ENCODE peak calls at places on chromosomes 12 and 14, in eight cellular contexts. P, C, S, L, E, A, I and G are unnamed samples.

GRCh38 chr12:89825591-89826449 is 117.2 kb upstream of the ATP2B1 start:
- DNase-seq in A (peak), C (no peak), E (peak), L (no peak), S (peak), P (peak), I (no peak), G (no peak)

GRCh38 chr14:80996049-80996901 is 40.9 kb downstream of the TSHR start:
- DNase-seq in E (peak), L (no peak), S (peak), A (peak), I (peak), C (no peak), P (peak), G (peak)

GRCh38 chr12:28941248-28941647 is 207.8 kb upstream of the FAR2 start:
- DNase-seq in P (peak), E (peak), I (no peak), C (no peak), S (peak), L (no peak), A (peak), G (no peak)

GRCh38 chr14:75446447-75446846 is 18.6 kb downstream of the JDP2 start:
- DNase-seq in P (no peak), I (no peak), C (no peak), E (no peak), S (peak), A (no peak), L (no peak), G (no peak)

GRCh38 chr14:96741151-96741977 is 55.8 kb upstream of the VRK1 start:
- DNase-seq in L (peak), A (peak), I (peak), P (peak), E (peak), S (peak), C (peak), G (peak)

GRCh38 chr14:94401083-94401482 is 12.7 kb upstream of the SERPINA1 start:
- DNase-seq in A (peak), C (no peak), L (no peak), S (no peak), E (no peak), I (no peak), P (peak), G (no peak)

GRCh38 chr12:112350593-112351592 is 31.3 kb downstream of the HECTD4 start:
- DNase-seq in C (no peak), A (peak), L (no peak), P (no peak), I (no peak), E (no peak), S (peak), G (no peak)

GRCh38 chr14:20350860-20351259 is 7.4 kb downstream of the PARP2 start:
- DNase-seq in P (no peak), A (peak), S (peak), L (no peak), E (no peak), C (no peak), I (no peak), G (no peak)

GRCh38 chr12:122079038-122079531 is 529 bp downstream of the MLXIP start:
- DNase-seq in P (no peak), L (no peak), E (peak), A (no peak), S (no peak), I (no peak), C (peak), G (peak)

GRCh38 chr14:92430686-92431085 is 82.9 kb upstream of the RIN3 start:
- DNase-seq in I (no peak), A (no peak), E (no peak), L (no peak), P (no peak), S (no peak), C (no peak), G (no peak)

GRCh38 chr14:90644882-90645281 is 171.3 kb downstream of the TTC7B start:
- DNase-seq in I (no peak), S (peak), E (peak), P (no peak), L (peak), A (peak), C (peak), G (no peak)

GRCh38 chr14:76768201-76768656 is 7.0 kb downstream of the VASH1 start:
- DNase-seq in P (no peak), A (no peak), E (no peak), I (peak), S (no peak), C (peak), L (peak), G (no peak)

GRCh38 chr12:6927999-6928702 is 392 bp downstream of the ATN1 start:
- DNase-seq in C (no peak), E (no peak), I (no peak), P (no peak), S (no peak), L (peak), A (no peak), G (no peak)

GRCh38 chr12:80168936-80169335 is 69.6 kb downstream of the OTOGL start:
- DNase-seq in S (no peak), P (no peak), I (no peak), C (no peak), E (no peak), L (no peak), A (no peak), G (no peak)

GRCh38 chr14:89807151-89807550 is 147.4 kb downstream of the EFCAB11 start:
- DNase-seq in E (no peak), L (no peak), S (no peak), I (no peak), A (no peak), C (no peak), P (no peak), G (no peak)

GRCh38 chr12:87812030-87812429 is 217.2 kb downstream of the C12orf50 start:
- DNase-seq in I (no peak), P (no peak), A (peak), C (no peak), L (no peak), S (peak), E (peak), G (no peak)

GRCh38 chr12:97160277-97160676 is 253.2 kb downstream of the NEDD1 start:
- DNase-seq in C (no peak), L (no peak), I (no peak), P (no peak), A (no peak), E (no peak), S (no peak), G (no peak)
- TF ChIP-seq CTCF in C (no peak), L (no peak), I (no peak), P (no peak), A (no peak), E (no peak), S (no peak), G (no peak)

GRCh38 chr14:24228902-24229301 is 3.3 kb downstream of the NEDD8 start:
- DNase-seq in E (no peak), A (no peak), L (no peak), I (no peak), S (no peak), P (no peak), C (no peak), G (no peak)

GRCh38 chr14:24226477-24226876 is 5.7 kb downstream of the NEDD8 start:
- DNase-seq in C (no peak), P (no peak), E (no peak), S (no peak), L (no peak), I (no peak), A (no peak), G (no peak)

GRCh38 chr14:24219080-24219479 is 3.2 kb upstream of the MDP1 start:
- DNase-seq in L (no peak), I (no peak), A (no peak), S (no peak), P (no peak), E (no peak), C (no peak), G (no peak)

GRCh38 chr14:24219521-24219920 is 3.7 kb upstream of the MDP1 start:
- DNase-seq in L (no peak), P (no peak), E (no peak), A (no peak), S (no peak), I (no peak), C (no peak), G (no peak)

DNA sequence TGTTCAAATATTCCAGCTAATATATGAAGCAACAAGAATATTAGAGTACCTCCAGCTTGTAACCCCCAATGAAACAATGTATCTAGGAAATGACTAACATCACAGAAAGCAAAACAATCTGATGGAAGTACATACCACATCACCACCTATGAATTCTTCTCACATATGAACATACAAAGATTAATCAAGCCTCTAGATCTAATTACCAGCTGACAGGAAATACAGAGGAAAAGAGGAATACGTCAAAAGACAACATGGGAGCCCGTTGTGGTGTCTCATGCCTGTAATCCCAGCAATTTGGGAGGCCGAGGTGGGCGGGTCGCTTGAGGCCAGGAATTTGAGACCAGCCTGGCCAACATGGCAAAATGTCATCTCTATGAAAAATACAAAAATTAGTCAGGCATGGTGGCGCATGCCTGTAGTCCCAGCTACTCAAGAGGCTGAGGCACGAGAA is 7.5 kb downstream of the NEDD8 start:
- DNase-seq in L (no peak), E (peak), A (peak), S (peak), P (peak), C (no peak), I (no peak), G (no peak)
- TF ChIP-seq CTCF in L (no peak), E (no peak), A (no peak), S (no peak), P (no peak), C (no peak), I (no peak), G (no peak)

GRCh38 chr14:105020815-105021655 is at the start of gene CDCA4:
- DNase-seq in A (peak), P (peak), E (peak), S (peak), L (peak), I (peak), C (peak), G (peak)
- TF ChIP-seq CTCF in A (no peak), P (no peak), E (no peak), S (no peak), L (no peak), I (no peak), C (no peak), G (peak)

GRCh38 chr14:57871487-57872080 is 5.7 kb upstream of the SLC35F4 start:
- DNase-seq in E (peak), C (no peak), I (no peak), S (peak), A (peak), L (peak), P (peak), G (peak)
- TF ChIP-seq CTCF in E (peak), C (peak), I (peak), S (peak), A (peak), L (no peak), P (peak), G (peak)

GRCh38 chr12:45974171-45974719 is 16.1 kb downstream of the SCAF11 start:
- DNase-seq in L (no peak), P (no peak), E (no peak), S (no peak), A (no peak), C (no peak), I (no peak), G (no peak)
- TF ChIP-seq CTCF in L (no peak), P (no peak), E (no peak), S (no peak), A (no peak), C (no peak), I (no peak), G (no peak)

GRCh38 chr14:100102156-100102785 is 37.0 kb downstream of the EVL start:
- DNase-seq in A (no peak), E (no peak), C (no peak), P (no peak), I (no peak), L (no peak), S (no peak), G (no peak)
- TF ChIP-seq CTCF in A (no peak), E (no peak), C (no peak), P (no peak), I (no peak), L (no peak), S (no peak), G (no peak)

GRCh38 chr14:24275524-24276139 is 4.2 kb upstream of the RABGGTA start:
- DNase-seq in S (no peak), C (no peak), A (no peak), P (no peak), L (no peak), E (no peak), I (no peak), G (no peak)
- TF ChIP-seq CTCF in S (no peak), C (no peak), A (no peak), P (no peak), L (no peak), E (no peak), I (no peak), G (no peak)